ENCODE peak calls at places on chromosomes 11 and 22, in eight cellular contexts. D, N, A, G, W, R, I and Z are unnamed samples.

GRCh38 chr22:39478461-39478860 is 21.6 kb downstream of the MGAT3 start:
- DNase-seq in N (peak; percentile 45), A (no peak), R (no peak), I (no peak), G (no peak), D (peak; percentile 28), W (no peak), Z (no peak)

GRCh38 chr22:23067023-23067650 is 3.2 kb upstream of the GNAZ start:
- DNase-seq in W (peak; percentile 34), I (no peak), D (no peak), R (no peak), N (peak; percentile 8), A (no peak), G (no peak), Z (no peak)

GRCh38 chr22:37639070-37639760 is at the start of gene SH3BP1:
- DNase-seq in I (no peak), G (peak; percentile 44), R (peak; percentile 57), N (peak; percentile 59), A (no peak), W (peak; percentile 49), D (peak; percentile 70), Z (no peak)

GRCh38 chr22:39226353-39226752 is 18.4 kb downstream of the PDGFB start:
- DNase-seq in G (no peak), D (no peak), A (no peak), W (no peak), I (no peak), N (no peak), R (no peak), Z (no peak)

GRCh38 chr22:30531651-30532608 is 14.6 kb downstream of the SEC14L6 start:
- DNase-seq in N (no peak), G (no peak), D (no peak), W (no peak), R (no peak), A (no peak), I (no peak), Z (no peak)

GRCh38 chr11:59560290-59560701 is 49.0 kb downstream of the OR4D9 start:
- DNase-seq in G (peak; percentile 89), W (peak; percentile 87), D (peak; percentile 67), I (peak; percentile 92), N (peak; percentile 65), A (peak; percentile 76), R (peak; percentile 92), Z (peak; percentile 81)

GRCh38 chr11:126175261-126175885 is 36.1 kb downstream of the RPUSD4 start:
- DNase-seq in N (no peak), A (peak; percentile 54), R (no peak), I (no peak), G (no peak), W (no peak), D (peak; percentile 42), Z (no peak)

GRCh38 chr11:281486-282161 is 3.4 kb downstream of the NLRP6 start:
- DNase-seq in N (no peak), A (no peak), D (no peak), G (no peak), W (no peak), R (no peak), I (no peak), Z (no peak)

GRCh38 chr11:130644187-130644586 is 195.7 kb downstream of the ADAMTS15 start:
- DNase-seq in A (no peak), G (peak; percentile 11), R (no peak), W (no peak), D (peak; percentile 13), I (no peak), N (peak; percentile 60), Z (no peak)

GRCh38 chr22:38974170-38974825 is 7.8 kb upstream of the APOBEC3B start:
- DNase-seq in D (no peak), G (no peak), W (no peak), A (no peak), R (no peak), I (no peak), N (no peak), Z (no peak)

GRCh38 chr11:18617688-18618340 is 16.3 kb downstream of the SPTY2D1 start:
- DNase-seq in I (no peak), R (no peak), N (no peak), G (no peak), A (peak; percentile 51), W (no peak), D (peak; percentile 17), Z (no peak)

GRCh38 chr11:121575250-121575962 is 122.6 kb upstream of the SORL1-AS1 start:
- DNase-seq in W (no peak), N (peak; percentile 32), A (peak; percentile 82), I (peak; percentile 45), G (no peak), D (peak; percentile 8), R (no peak), Z (peak; percentile 65)

GRCh38 chr11:93984205-93984586 is 37.0 kb upstream of the HEPHL1 start:
- DNase-seq in N (no peak), I (no peak), R (no peak), G (no peak), W (no peak), D (peak; percentile 49), A (peak; percentile 63), Z (no peak)

GRCh38 chr11:115078461-115079438 is 400.4 kb downstream of the NXPE2 start:
- DNase-seq in A (no peak), G (no peak), R (no peak), I (peak; percentile 81), W (no peak), D (no peak), N (no peak), Z (no peak)

GRCh38 chr22:44668886-44669724 is 32.9 kb upstream of the PRR5 start:
- DNase-seq in D (peak; percentile 29), A (no peak), R (no peak), G (no peak), N (no peak), I (no peak), W (no peak), Z (no peak)

GRCh38 chr11:70360211-70360610 is 38.1 kb upstream of the CTTN start:
- DNase-seq in W (no peak), G (no peak), N (no peak), I (no peak), D (no peak), A (no peak), R (no peak), Z (no peak)

GRCh38 chr11:78208257-78209165 is 19.8 kb downstream of the USP35 start:
- DNase-seq in G (no peak), W (no peak), D (peak; percentile 73), A (peak; percentile 74), I (no peak), N (no peak), R (no peak), Z (no peak)

GRCh38 chr11:85238907-85239306 is 388.2 kb downstream of the DLG2 start:
- DNase-seq in I (no peak), A (no peak), W (no peak), N (no peak), D (no peak), G (no peak), R (no peak), Z (no peak)